ENCODE peak calls at places on chromosomes 6 and 20, in six cellular contexts. One of them, this sample, is unnamed.

GRCh38 chr20:50085481-50086365 is 27.2 kb downstream of the UBE2V1 start:
- DNase-seq in AG09319: peak; percentile 35
- DNase-seq in fibroblast of villous mesenchyme: peak; percentile 75
- DNase-seq in transverse colon: peak; percentile 30
- DNase-seq in PC-3: peak; percentile 75
- DNase-seq in foreskin fibroblast: peak; percentile 77
- DNase-seq in this sample: peak; percentile 50

GRCh38 chr6:6007311-6008113 is 787 bp upstream of the NRN1 start:
- DNase-seq in AG09319: no peak
- DNase-seq in fibroblast of villous mesenchyme: no peak
- DNase-seq in transverse colon: no peak
- DNase-seq in PC-3: no peak
- DNase-seq in foreskin fibroblast: no peak
- DNase-seq in this sample: no peak

GRCh38 chr6:3016473-3017280 is 17.0 kb downstream of the NQO2 start:
- DNase-seq in AG09319: no peak
- DNase-seq in fibroblast of villous mesenchyme: no peak
- DNase-seq in transverse colon: no peak
- DNase-seq in PC-3: no peak
- DNase-seq in foreskin fibroblast: no peak
- DNase-seq in this sample: no peak

GRCh38 chr6:137776786-137777185 is 90.3 kb upstream of the TNFAIP3 start:
- DNase-seq in AG09319: no peak
- DNase-seq in fibroblast of villous mesenchyme: peak; percentile 89
- DNase-seq in transverse colon: peak; percentile 22
- DNase-seq in PC-3: peak; percentile 70
- DNase-seq in foreskin fibroblast: peak; percentile 68
- DNase-seq in this sample: no peak

GRCh38 chr20:17570347-17571152 is 675 bp downstream of the DSTN start:
- DNase-seq in AG09319: no peak
- DNase-seq in fibroblast of villous mesenchyme: peak; percentile 52
- DNase-seq in transverse colon: peak; percentile 75
- DNase-seq in PC-3: peak; percentile 49
- DNase-seq in foreskin fibroblast: peak; percentile 62
- DNase-seq in this sample: no peak

GRCh38 chr20:6838181-6838826 is 70.8 kb downstream of the BMP2 start:
- DNase-seq in AG09319: no peak
- DNase-seq in fibroblast of villous mesenchyme: no peak
- DNase-seq in transverse colon: no peak
- DNase-seq in PC-3: peak; percentile 75
- DNase-seq in foreskin fibroblast: no peak
- DNase-seq in this sample: no peak

GRCh38 chr6:132247381-132248159 is 153.7 kb downstream of the MOXD1 start:
- DNase-seq in AG09319: no peak
- DNase-seq in fibroblast of villous mesenchyme: no peak
- DNase-seq in transverse colon: no peak
- DNase-seq in PC-3: no peak
- DNase-seq in foreskin fibroblast: peak; percentile 67
- DNase-seq in this sample: no peak

GRCh38 chr6:46170357-46171289 is at the start of gene ENPP5:
- DNase-seq in AG09319: no peak
- DNase-seq in fibroblast of villous mesenchyme: no peak
- DNase-seq in transverse colon: peak; percentile 91
- DNase-seq in PC-3: peak; percentile 9
- DNase-seq in foreskin fibroblast: peak; percentile 56
- DNase-seq in this sample: peak; percentile 63

GRCh38 chr6:39791850-39792500 is at the start of gene DAAM2:
- DNase-seq in AG09319: no peak
- DNase-seq in fibroblast of villous mesenchyme: peak; percentile 36
- DNase-seq in transverse colon: peak; percentile 50
- DNase-seq in PC-3: no peak
- DNase-seq in foreskin fibroblast: peak; percentile 81
- DNase-seq in this sample: no peak

DNA sequence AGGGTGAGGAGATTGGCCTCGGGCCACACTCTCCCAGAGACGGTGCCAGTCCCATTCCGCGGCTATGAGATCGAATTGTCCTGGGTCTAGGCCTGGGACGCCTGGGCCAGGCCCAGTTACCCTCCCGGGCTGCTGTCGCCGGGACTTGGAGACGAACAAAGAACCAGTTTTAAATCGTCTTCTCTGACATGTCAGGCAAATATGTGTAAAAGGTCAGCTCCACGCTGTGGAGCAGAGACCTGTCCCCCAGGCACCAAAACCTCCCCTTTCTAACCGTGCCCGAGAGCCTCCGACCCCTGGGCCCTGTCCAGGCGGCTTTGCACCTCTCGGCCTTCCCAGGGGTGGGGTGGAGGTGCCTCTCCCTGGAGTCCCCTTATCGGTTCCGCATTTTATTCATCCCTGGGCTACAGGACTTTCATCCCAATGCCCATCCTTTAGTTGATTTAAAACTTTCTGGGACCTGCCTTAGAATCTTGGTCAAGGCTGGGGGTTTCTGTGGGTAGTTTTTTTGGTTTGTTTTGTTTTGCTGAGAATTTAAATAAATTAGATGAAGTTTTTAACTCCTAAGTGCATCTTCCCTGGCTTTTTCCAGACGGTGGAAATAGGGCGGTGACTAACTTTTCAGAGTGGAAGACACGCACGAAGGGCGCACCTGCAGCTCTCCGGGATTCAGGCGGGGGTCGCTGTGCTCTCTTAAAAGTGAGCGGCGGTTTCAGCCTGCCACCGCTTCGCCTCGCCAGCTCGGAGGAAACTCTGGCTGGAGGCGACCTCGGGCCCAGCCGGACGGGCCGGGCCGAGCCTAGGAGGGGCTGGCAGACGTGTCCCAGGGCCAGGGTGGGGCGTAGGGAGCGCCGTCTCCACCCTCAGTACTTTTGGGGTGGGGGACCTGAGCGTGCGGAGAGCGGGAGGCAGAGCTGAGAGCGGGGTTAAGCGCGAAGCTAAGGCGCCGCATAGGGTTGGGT is 6.0 kb upstream of the TFAP2A start:
- DNase-seq in AG09319: no peak
- DNase-seq in fibroblast of villous mesenchyme: no peak
- DNase-seq in transverse colon: no peak
- DNase-seq in PC-3: no peak
- DNase-seq in foreskin fibroblast: no peak
- DNase-seq in this sample: no peak
- TF ChIP-seq CTCF in AG09319: no peak
- TF ChIP-seq CTCF in fibroblast of villous mesenchyme: no peak
- TF ChIP-seq CTCF in transverse colon: no peak
- TF ChIP-seq CTCF in PC-3: no peak
- TF ChIP-seq CTCF in foreskin fibroblast: no peak
- TF ChIP-seq CTCF in this sample: no peak

GRCh38 chr20:22088882-22089281 is 383.4 kb downstream of the PAX1 start:
- DNase-seq in AG09319: no peak
- DNase-seq in fibroblast of villous mesenchyme: no peak
- DNase-seq in transverse colon: no peak
- DNase-seq in PC-3: no peak
- DNase-seq in foreskin fibroblast: no peak
- DNase-seq in this sample: no peak
- TF ChIP-seq CTCF in AG09319: no peak
- TF ChIP-seq CTCF in fibroblast of villous mesenchyme: no peak
- TF ChIP-seq CTCF in transverse colon: no peak
- TF ChIP-seq CTCF in PC-3: no peak
- TF ChIP-seq CTCF in foreskin fibroblast: no peak
- TF ChIP-seq CTCF in this sample: no peak

GRCh38 chr6:135180458-135181332 is at the start of gene MYB:
- DNase-seq in AG09319: no peak
- DNase-seq in fibroblast of villous mesenchyme: peak; percentile 38
- DNase-seq in transverse colon: peak; percentile 82
- DNase-seq in PC-3: peak; percentile 75
- DNase-seq in foreskin fibroblast: peak; percentile 79
- DNase-seq in this sample: peak; percentile 61

GRCh38 chr6:135181333-135182119 is 418 bp downstream of the MYB start:
- DNase-seq in AG09319: no peak
- DNase-seq in fibroblast of villous mesenchyme: peak; percentile 20
- DNase-seq in transverse colon: peak; percentile 14
- DNase-seq in PC-3: no peak
- DNase-seq in foreskin fibroblast: peak; percentile 37
- DNase-seq in this sample: no peak

GRCh38 chr6:135183532-135184440 is 2.7 kb downstream of the MYB start:
- DNase-seq in AG09319: no peak
- DNase-seq in fibroblast of villous mesenchyme: peak; percentile 43
- DNase-seq in transverse colon: peak; percentile 84
- DNase-seq in PC-3: peak; percentile 77
- DNase-seq in foreskin fibroblast: peak; percentile 54
- DNase-seq in this sample: no peak

GRCh38 chr6:135182120-135182992 is 1.2 kb downstream of the MYB start:
- DNase-seq in AG09319: no peak
- DNase-seq in fibroblast of villous mesenchyme: peak; percentile 25
- DNase-seq in transverse colon: peak; percentile 47
- DNase-seq in PC-3: peak; percentile 12
- DNase-seq in foreskin fibroblast: peak; percentile 39
- DNase-seq in this sample: no peak

GRCh38 chr6:135182993-135183531 is 2.0 kb downstream of the MYB start:
- DNase-seq in AG09319: no peak
- DNase-seq in fibroblast of villous mesenchyme: no peak
- DNase-seq in transverse colon: peak; percentile 87
- DNase-seq in PC-3: peak; percentile 39
- DNase-seq in foreskin fibroblast: peak; percentile 5
- DNase-seq in this sample: no peak
- TF ChIP-seq CTCF in AG09319: no peak
- TF ChIP-seq CTCF in fibroblast of villous mesenchyme: no peak
- TF ChIP-seq CTCF in transverse colon: no peak
- TF ChIP-seq CTCF in PC-3: no peak
- TF ChIP-seq CTCF in foreskin fibroblast: no peak
- TF ChIP-seq CTCF in this sample: no peak

GRCh38 chr6:33000053-33000452 is 9.3 kb downstream of the HLA-DOA start:
- DNase-seq in AG09319: no peak
- DNase-seq in fibroblast of villous mesenchyme: no peak
- DNase-seq in transverse colon: no peak
- DNase-seq in PC-3: peak; percentile 64
- DNase-seq in foreskin fibroblast: no peak
- DNase-seq in this sample: no peak
- TF ChIP-seq CTCF in AG09319: no peak
- TF ChIP-seq CTCF in fibroblast of villous mesenchyme: no peak
- TF ChIP-seq CTCF in transverse colon: no peak
- TF ChIP-seq CTCF in PC-3: peak; percentile 61
- TF ChIP-seq CTCF in foreskin fibroblast: no peak
- TF ChIP-seq CTCF in this sample: peak; percentile 11

DNA sequence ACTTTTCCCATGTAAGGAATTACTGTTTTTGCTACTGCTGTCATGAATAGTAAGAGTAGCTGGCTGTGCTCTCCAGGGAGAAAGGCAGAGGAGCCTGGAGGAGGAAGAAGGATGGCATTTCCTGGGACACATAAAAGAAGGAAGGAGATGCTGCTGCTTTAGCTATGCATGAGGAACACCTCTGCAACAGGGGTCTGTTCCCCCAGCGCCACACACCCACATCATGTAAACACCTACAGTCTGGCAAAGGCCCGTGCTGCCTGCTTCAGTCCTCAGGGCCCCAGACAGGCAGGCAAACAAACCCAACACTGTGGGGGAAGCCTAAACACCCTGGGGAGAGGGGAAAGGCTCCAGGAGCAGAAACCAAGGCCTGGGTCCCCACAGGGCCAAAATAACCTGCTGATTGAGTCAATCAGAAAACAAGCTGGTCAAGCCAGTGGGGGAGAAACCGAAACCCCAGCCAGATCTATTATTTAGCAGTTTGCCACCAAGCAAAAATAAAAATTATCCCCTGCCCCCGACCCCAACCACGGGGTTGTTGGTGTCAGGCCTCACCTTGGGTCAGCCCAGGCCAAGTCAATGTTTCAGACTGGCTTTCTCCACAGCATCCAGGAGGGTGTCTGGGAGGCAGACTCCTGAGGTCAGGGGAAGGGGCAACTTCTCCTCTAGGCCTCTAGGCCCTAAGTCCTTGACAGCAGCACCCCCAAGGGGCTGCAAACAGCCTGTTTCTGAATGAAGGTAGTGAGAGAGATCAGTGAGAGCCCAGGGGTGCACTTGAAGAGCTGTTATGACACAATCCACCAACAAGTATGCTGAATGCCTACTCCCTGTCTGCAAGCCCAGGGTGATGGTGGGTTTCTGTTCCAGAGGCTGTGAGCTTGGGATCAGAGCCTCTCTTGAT is 34.6 kb upstream of the SCUBE3 start:
- DNase-seq in AG09319: no peak
- DNase-seq in fibroblast of villous mesenchyme: no peak
- DNase-seq in transverse colon: no peak
- DNase-seq in PC-3: no peak
- DNase-seq in foreskin fibroblast: no peak
- DNase-seq in this sample: no peak
- TF ChIP-seq CTCF in AG09319: no peak
- TF ChIP-seq CTCF in fibroblast of villous mesenchyme: no peak
- TF ChIP-seq CTCF in transverse colon: no peak
- TF ChIP-seq CTCF in PC-3: no peak
- TF ChIP-seq CTCF in foreskin fibroblast: no peak
- TF ChIP-seq CTCF in this sample: no peak

DNA sequence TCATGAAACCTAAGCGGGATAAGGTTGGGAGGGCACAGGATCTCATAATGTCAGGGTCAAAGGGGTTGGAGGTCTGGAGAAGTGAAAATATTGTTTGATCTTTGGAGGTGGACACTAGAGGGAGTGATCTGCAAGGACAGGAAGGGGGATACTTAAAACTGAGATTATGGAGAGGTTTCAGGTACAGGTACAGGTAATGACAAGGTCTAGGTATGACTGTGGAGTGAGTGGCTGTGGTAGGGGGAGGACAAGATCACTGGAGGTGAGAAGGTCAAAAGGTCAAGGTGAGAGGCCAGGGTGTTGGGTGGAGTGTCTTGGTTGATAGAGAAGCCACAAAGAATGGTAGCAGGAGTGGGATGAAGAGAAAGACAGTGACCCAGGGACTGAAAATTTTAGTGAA is 16.8 kb upstream of the NOTCH4 start:
- DNase-seq in AG09319: no peak
- DNase-seq in fibroblast of villous mesenchyme: no peak
- DNase-seq in transverse colon: no peak
- DNase-seq in PC-3: peak; percentile 30
- DNase-seq in foreskin fibroblast: no peak
- DNase-seq in this sample: no peak
- TF ChIP-seq CTCF in AG09319: no peak
- TF ChIP-seq CTCF in fibroblast of villous mesenchyme: no peak
- TF ChIP-seq CTCF in transverse colon: no peak
- TF ChIP-seq CTCF in PC-3: peak; percentile 62
- TF ChIP-seq CTCF in foreskin fibroblast: peak; percentile 5
- TF ChIP-seq CTCF in this sample: no peak

This sample was measured in D721Med.